ENCODE peak calls at places on chromosomes 6 and 20, in six cellular contexts. H, C, E, Q, P and W are unnamed samples.

GRCh38 chr6:166313255-166314070 is 5.3 kb upstream of the PRR18 start:
- DNase-seq in P (no peak), Q (peak; percentile 65), C (peak; percentile 71), H (no peak), E (no peak), W (peak; percentile 50)

GRCh38 chr20:36820928-36821327 is 47.4 kb upstream of the DSN1 start:
- DNase-seq in H (no peak), C (no peak), P (no peak), E (no peak), Q (no peak), W (no peak)

GRCh38 chr6:12570461-12571030 is 146.0 kb upstream of the PHACTR1 start:
- DNase-seq in Q (no peak), E (no peak), C (no peak), P (no peak), H (no peak), W (no peak)

GRCh38 chr20:34938466-34939163 is 17.0 kb downstream of the GSS start:
- DNase-seq in P (peak; percentile 71), C (no peak), E (peak; percentile 74), H (no peak), Q (no peak), W (peak; percentile 80)

GRCh38 chr20:31809656-31810055 is 9.5 kb upstream of the MYLK2 start:
- DNase-seq in C (no peak), H (no peak), E (no peak), P (no peak), Q (no peak), W (no peak)

GRCh38 chr20:63861981-63862901 is 943 bp downstream of the ABHD16B start:
- DNase-seq in H (no peak), E (no peak), C (no peak), P (no peak), Q (no peak), W (no peak)

GRCh38 chr20:7305971-7306370 is 538.5 kb downstream of the BMP2 start:
- DNase-seq in Q (no peak), E (no peak), P (no peak), H (no peak), C (no peak), W (no peak)

GRCh38 chr6:32154514-32155161 is 697 bp downstream of the PPT2 start:
- DNase-seq in Q (peak; percentile 82), P (peak; percentile 66), E (peak; percentile 45), C (peak; percentile 90), H (no peak), W (peak; percentile 84)

GRCh38 chr6:28371706-28372451 is 22.1 kb downstream of the ZKSCAN3 start:
- DNase-seq in Q (no peak), E (no peak), P (no peak), C (no peak), H (no peak), W (no peak)

GRCh38 chr20:6595704-6596103 is 171.8 kb upstream of the BMP2 start:
- DNase-seq in Q (no peak), C (no peak), P (no peak), H (no peak), E (no peak), W (no peak)

GRCh38 chr6:16243055-16243454 is 4.7 kb downstream of the GMPR start:
- DNase-seq in C (no peak), H (no peak), Q (no peak), P (no peak), E (peak; percentile 42), W (no peak)

GRCh38 chr6:134400941-134401340 is 83.0 kb upstream of the SGK1 start:
- DNase-seq in Q (no peak), C (no peak), P (no peak), E (no peak), H (no peak), W (no peak)

GRCh38 chr20:47543006-47543431 is 41.3 kb downstream of the NCOA3 start:
- DNase-seq in E (no peak), Q (no peak), P (no peak), H (no peak), C (no peak), W (no peak)

GRCh38 chr6:133609404-133610270 is 279.3 kb upstream of the TCF21 start:
- DNase-seq in Q (no peak), H (no peak), C (peak; percentile 79), E (no peak), P (no peak), W (no peak)

GRCh38 chr20:47544852-47545251 is 43.2 kb downstream of the NCOA3 start:
- DNase-seq in E (no peak), C (no peak), Q (no peak), H (no peak), P (no peak), W (no peak)

GRCh38 chr6:51678905-51679620 is 408.4 kb downstream of the PKHD1 start:
- DNase-seq in P (peak; percentile 22), H (no peak), E (no peak), C (no peak), Q (peak; percentile 33), W (no peak)

GRCh38 chr6:90217621-90218496 is 78.8 kb downstream of the BACH2 start:
- DNase-seq in Q (no peak), C (no peak), H (no peak), P (peak; percentile 53), E (no peak), W (peak; percentile 7)

GRCh38 chr6:136640132-136640915 is 90.1 kb upstream of the MAP7 start:
- DNase-seq in E (no peak), H (no peak), P (no peak), Q (no peak), C (no peak), W (no peak)

GRCh38 chr6:43445576-43445975 is 9.8 kb downstream of the DLK2 start:
- DNase-seq in Q (no peak), E (no peak), P (no peak), C (peak; percentile 2), H (no peak), W (no peak)
- H3K36me3 ChIP-seq in Q (peaks cover 4% of the 10 kb centered on the region), E (peaks cover 97% of the 10 kb centered on the region), P (peaks cover 2% of the 10 kb centered on the region), C (no peaks in the 10 kb centered on the region), H (peaks cover 93% of the 10 kb centered on the region), W (peaks cover 31% of the 10 kb centered on the region)

GRCh38 chr6:45272626-45273025 is 55.5 kb upstream of the RUNX2 start:
- DNase-seq in E (no peak), Q (no peak), C (no peak), H (no peak), P (no peak), W (no peak)

GRCh38 chr6:45278367-45278766 is 49.8 kb upstream of the RUNX2 start:
- DNase-seq in C (no peak), H (no peak), E (no peak), P (no peak), Q (no peak), W (no peak)

DNA sequence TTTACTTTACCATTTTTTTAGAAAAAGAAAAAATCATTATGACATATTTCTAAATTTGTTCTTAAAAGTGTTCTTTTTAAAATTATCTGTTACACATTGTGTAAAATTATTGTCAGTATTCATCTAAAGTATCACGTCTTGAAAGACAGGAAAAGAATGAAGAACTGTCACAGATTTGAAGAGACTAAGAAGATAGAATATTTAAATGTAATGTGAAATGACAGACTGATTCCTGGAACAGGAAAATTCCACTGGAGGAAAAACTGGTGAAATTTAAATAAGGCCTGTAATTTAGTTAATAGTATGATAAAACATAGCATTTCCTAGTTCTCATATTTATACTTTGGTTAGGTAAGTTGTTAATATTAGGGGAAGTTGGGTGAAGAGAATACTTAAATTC is 52.8 kb upstream of the RUNX2 start:
- DNase-seq in P (no peak), E (no peak), H (no peak), C (no peak), Q (no peak), W (no peak)
- H3K9me3 ChIP-seq in P (no peaks in the 10 kb centered on the region), E (peaks cover 7% of the 10 kb centered on the region), H (no peaks in the 10 kb centered on the region), C (no peaks in the 10 kb centered on the region), Q (no peaks in the 10 kb centered on the region), W (no peaks in the 10 kb centered on the region)

DNA sequence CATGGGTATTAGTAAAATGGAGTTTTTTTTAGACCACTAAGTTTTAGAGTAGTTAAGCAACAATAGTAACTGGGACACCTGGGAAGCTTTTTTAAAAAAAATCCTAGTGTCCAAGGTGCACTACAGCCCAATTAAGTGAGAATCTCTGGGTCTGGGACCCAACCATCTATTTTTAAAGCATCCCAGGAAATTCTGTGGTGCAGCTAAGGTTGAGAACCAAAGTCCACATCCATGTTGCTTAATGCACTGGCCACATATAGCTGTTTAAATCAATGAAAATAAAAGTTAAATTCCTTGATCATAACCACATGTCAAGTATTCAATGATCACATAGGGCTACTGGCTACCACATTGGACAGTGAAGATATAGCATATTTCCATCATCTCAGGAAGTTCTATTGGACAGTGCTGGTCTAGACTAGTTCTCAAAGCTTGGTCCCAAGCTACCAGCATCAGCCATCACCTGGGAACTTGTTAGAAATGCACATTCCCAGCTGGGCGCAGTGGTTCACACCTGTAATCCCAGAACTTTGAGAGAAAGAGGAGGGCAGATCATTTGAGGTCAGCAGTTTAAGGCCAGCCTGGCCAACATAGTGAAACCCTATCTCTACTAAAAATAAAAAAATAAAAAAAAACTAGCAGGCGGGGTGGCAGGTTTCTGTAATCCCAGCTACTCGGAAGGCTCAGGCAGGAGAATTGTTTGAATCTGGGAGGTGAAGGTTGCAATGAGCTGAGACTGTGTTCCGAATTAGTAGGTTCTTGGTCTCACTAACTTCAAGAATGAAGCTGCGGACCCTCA is 12.7 kb downstream of the KIF13A start:
- DNase-seq in P (no peak), H (no peak), Q (no peak), E (no peak), C (no peak), W (no peak)
- H3K4me1 ChIP-seq in P (peaks cover 66% of the 10 kb centered on the region), H (peaks cover 35% of the 10 kb centered on the region), Q (no peaks in the 10 kb centered on the region), E (peaks cover 78% of the 10 kb centered on the region), C (peaks cover 6% of the 10 kb centered on the region), W (peaks cover 2% of the 10 kb centered on the region)

DNA sequence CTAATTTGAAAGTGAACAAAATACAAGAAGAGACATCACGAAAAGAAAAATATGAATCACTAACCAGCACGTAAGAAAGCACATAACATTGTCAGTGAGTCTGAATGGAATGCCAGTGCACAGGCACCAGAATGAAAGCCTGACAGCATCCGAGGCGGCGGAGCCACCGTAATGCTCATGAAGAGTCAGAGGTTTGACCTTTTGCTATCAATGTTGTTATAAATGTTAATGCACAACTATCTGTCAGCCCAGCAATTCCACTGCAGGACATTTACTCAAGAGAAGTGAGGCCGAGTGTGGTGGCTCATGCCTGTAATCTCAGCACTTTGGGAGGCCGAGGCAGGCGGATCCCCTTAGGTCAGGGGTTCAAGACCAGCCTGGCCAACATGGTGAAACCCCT is 562.1 kb downstream of the PRKN start:
- DNase-seq in E (no peak), H (no peak), C (no peak), P (no peak), Q (no peak), W (no peak)
- H3K36me3 ChIP-seq in E (no peaks in the 10 kb centered on the region), H (no peaks in the 10 kb centered on the region), C (no peaks in the 10 kb centered on the region), P (no peaks in the 10 kb centered on the region), Q (no peaks in the 10 kb centered on the region), W (no peaks in the 10 kb centered on the region)

GRCh38 chr6:4800662-4801061 is 24.5 kb downstream of the CDYL start:
- DNase-seq in P (no peak), C (no peak), H (no peak), E (no peak), Q (no peak), W (no peak)
- H3K9me3 ChIP-seq in P (peaks cover 27% of the 10 kb centered on the region), C (peaks cover 6% of the 10 kb centered on the region), H (no peaks in the 10 kb centered on the region), E (peaks cover 27% of the 10 kb centered on the region), Q (no peaks in the 10 kb centered on the region), W (no peaks in the 10 kb centered on the region)